ENCODE peak calls at places on chromosomes 4 and X, in eight cellular contexts. Q is dorsolateral prefrontal cortex, E is NAMALWA, V is globus pallidus, T is BJ, K is heart right ventricle, L is K562, Z is HFFc6. C is an unnamed sample.
A peak's percentile ranks its signal among the peaks of the same experiment; 100 is the strongest.

GRCh38 chr4:25320374-25321172 is 8.0 kb downstream of the ZCCHC4 start:
- DNase-seq in Q (no peak), E (no peak), V (no peak), T (peak; percentile 44), K (no peak), L (no peak), Z (peak; percentile 82), C (no peak)

GRCh38 chr4:40720931-40721330 is 28.8 kb upstream of the NSUN7 start:
- DNase-seq in Q (no peak), E (peak; percentile 21), V (no peak), T (no peak), K (no peak), L (no peak), Z (no peak), C (no peak)

GRCh38 chrX:150848914-150849365 is 49.5 kb downstream of the CD99L2 start:
- DNase-seq in Q (no peak), E (no peak), V (no peak), T (no peak), K (no peak), L (peak; percentile 34), Z (no peak), C (no peak)

GRCh38 chr4:29075366-29075765 is 1644.8 kb upstream of the PCDH7 start:
- DNase-seq in Q (no peak), E (no peak), V (no peak), T (no peak), K (no peak), L (no peak), Z (no peak), C (no peak)

GRCh38 chr4:153808175-153808574 is 19.3 kb upstream of the SFRP2 start:
- DNase-seq in Q (no peak), E (no peak), V (no peak), T (no peak), K (no peak), L (no peak), Z (no peak), C (no peak)

GRCh38 chr4:123168812-123169211 is 227.8 kb upstream of the SPRY1 start:
- DNase-seq in Q (no peak), E (no peak), V (no peak), T (no peak), K (no peak), L (no peak), Z (peak; percentile 6), C (no peak)

GRCh38 chrX:1546601-1547275 is 9.8 kb upstream of the P2RY8 start:
- DNase-seq in Q (no peak), E (no peak), V (no peak), T (no peak), K (no peak), L (no peak), Z (no peak), C (no peak)

GRCh38 chr4:142092941-142093340 is 456.6 kb downstream of the IL15 start:
- DNase-seq in Q (no peak), E (no peak), V (no peak), T (no peak), K (no peak), L (no peak), Z (no peak), C (no peak)

GRCh38 chr4:7559316-7559715 is 124.6 kb upstream of the PSAPL1 start:
- DNase-seq in Q (no peak), E (no peak), V (no peak), T (no peak), K (no peak), L (no peak), Z (no peak), C (no peak)

C was measured in pons.